ENCODE peak calls at places on chromosomes 7 and 10, in seven cellular contexts. P is Karpas-422; L is T-helper 9 cell; Y is effector CD4-positive, alpha-beta T cell; V is iris pigment epithelial cell; K is GM13977; Z is progenitor cell of endocrine pancreas. M is an unnamed sample.

GRCh38 chr7:150923191-150923590 is 54.9 kb downstream of the KCNH2 start:
- DNase-seq in P (no peak), L (no peak), Y (no peak), V (no peak), K (no peak), Z (no peak), M (no peak)

GRCh38 chr10:36018996-36019395 is 376.9 kb upstream of the FZD8 start:
- DNase-seq in P (no peak), L (no peak), Y (no peak), V (no peak), K (no peak), Z (no peak), M (no peak)

GRCh38 chr10:44779511-44779910 is 131.6 kb upstream of the TMEM72 start:
- DNase-seq in P (no peak), L (no peak), Y (no peak), V (no peak), K (no peak), Z (no peak), M (no peak)

GRCh38 chr10:81680374-81680773 is 194.6 kb upstream of the NRG3 start:
- DNase-seq in P (no peak), L (no peak), Y (no peak), V (no peak), K (no peak), Z (no peak), M (no peak)

GRCh38 chr10:114684822-114685209 is 26.7 kb upstream of the ABLIM1 start:
- DNase-seq in P (no peak), L (no peak), Y (no peak), V (peak), K (no peak), Z (no peak), M (no peak)

GRCh38 chr7:27152816-27153486 is 568 bp upstream of the HOXA3 start:
- DNase-seq in P (no peak), L (no peak), Y (no peak), V (no peak), K (no peak), Z (no peak), M (no peak)

GRCh38 chr7:145795132-145795531 is 321.5 kb upstream of the CNTNAP2 start:
- DNase-seq in P (no peak), L (no peak), Y (no peak), V (no peak), K (no peak), Z (no peak), M (no peak)

GRCh38 chr10:93752761-93753160 is 5.0 kb upstream of the LGI1 start:
- DNase-seq in P (no peak), L (no peak), Y (no peak), V (peak), K (no peak), Z (no peak), M (no peak)

GRCh38 chr7:93279541-93279940 is 47.4 kb downstream of the VPS50 start:
- DNase-seq in P (no peak), L (no peak), Y (no peak), V (peak), K (no peak), Z (no peak), M (no peak)

GRCh38 chr10:123134058-123134914 is 1.5 kb upstream of the HMX3 start:
- DNase-seq in P (no peak), L (no peak), Y (no peak), V (no peak), K (peak), Z (no peak), M (no peak)

GRCh38 chr7:25894002-25894901 is 257.7 kb upstream of the NFE2L3 start:
- DNase-seq in P (peak), L (no peak), Y (no peak), V (no peak), K (peak), Z (no peak), M (no peak)

GRCh38 chr7:133941496-133941895 is 185.6 kb upstream of the LRGUK start:
- DNase-seq in P (no peak), L (no peak), Y (no peak), V (peak), K (no peak), Z (no peak), M (no peak)

GRCh38 chr7:4725014-4725951 is 43.2 kb downstream of the FOXK1 start:
- DNase-seq in P (no peak), L (peak), Y (peak), V (peak), K (peak), Z (no peak), M (peak)

GRCh38 chr10:77943086-77943901 is 16.7 kb upstream of the DLG5 start:
- DNase-seq in P (no peak), L (no peak), Y (no peak), V (peak), K (no peak), Z (no peak), M (peak)

GRCh38 chr7:81327873-81328272 is 409.0 kb upstream of the SEMA3C start:
- DNase-seq in P (no peak), L (no peak), Y (no peak), V (no peak), K (no peak), Z (no peak), M (no peak)

GRCh38 chr7:55550838-55551537 is 21.3 kb downstream of the VOPP1 start:
- DNase-seq in P (no peak), L (no peak), Y (no peak), V (no peak), K (no peak), Z (no peak), M (no peak)

GRCh38 chr7:135192914-135193536 is 18.3 kb downstream of the WDR91 start:
- DNase-seq in P (no peak), L (no peak), Y (no peak), V (no peak), K (no peak), Z (no peak), M (no peak)

GRCh38 chr7:30116771-30117170 is 18.0 kb upstream of the MTURN start:
- DNase-seq in P (no peak), L (no peak), Y (no peak), V (peak), K (no peak), Z (no peak), M (no peak)

GRCh38 chr10:2948127-2948854 is 119.1 kb upstream of the PFKP start:
- DNase-seq in P (peak), L (no peak), Y (no peak), V (no peak), K (peak), Z (no peak), M (no peak)

GRCh38 chr7:68697821-68698280 is 900.4 kb upstream of the AUTS2 start:
- DNase-seq in P (no peak), L (no peak), Y (no peak), V (no peak), K (no peak), Z (no peak), M (no peak)

GRCh38 chr7:1289681-1290261 is 57.1 kb downstream of the UNCX start:
- DNase-seq in P (no peak), L (no peak), Y (no peak), V (peak), K (no peak), Z (no peak), M (no peak)

GRCh38 chr7:76071316-76072242 is 23.7 kb downstream of the MDH2 start:
- DNase-seq in P (no peak), L (no peak), Y (no peak), V (no peak), K (no peak), Z (no peak), M (no peak)

GRCh38 chr7:14125998-14126397 is 136.5 kb upstream of the ETV1 start:
- DNase-seq in P (no peak), L (no peak), Y (no peak), V (peak), K (no peak), Z (no peak), M (no peak)

GRCh38 chr7:108030536-108030935 is 27.6 kb upstream of the LAMB1 start:
- DNase-seq in P (no peak), L (no peak), Y (no peak), V (peak), K (no peak), Z (no peak), M (no peak)

GRCh38 chr10:33240931-33241330 is 93.5 kb downstream of the NRP1 start:
- DNase-seq in P (no peak), L (no peak), Y (no peak), V (peak), K (no peak), Z (no peak), M (no peak)

GRCh38 chr10:96457341-96457740 is 56.4 kb downstream of the TLL2 start:
- DNase-seq in P (no peak), L (no peak), Y (no peak), V (no peak), K (no peak), Z (no peak), M (no peak)

GRCh38 chr10:57992321-57993077 is 275.2 kb downstream of the IPMK start:
- DNase-seq in P (no peak), L (no peak), Y (no peak), V (peak), K (no peak), Z (no peak), M (no peak)

GRCh38 chr10:100562806-100563293 is 27.1 kb downstream of the HIF1AN start:
- DNase-seq in P (no peak), L (no peak), Y (no peak), V (peak), K (no peak), Z (no peak), M (no peak)

GRCh38 chr7:115618676-115619075 is 411.9 kb downstream of the TFEC start:
- DNase-seq in P (no peak), L (no peak), Y (no peak), V (peak), K (no peak), Z (no peak), M (no peak)

GRCh38 chr10:49844775-49845561 is 82.8 kb upstream of the OGDHL start:
- DNase-seq in P (no peak), L (no peak), Y (no peak), V (peak), K (no peak), Z (no peak), M (no peak)

GRCh38 chr10:364267-364775 is 229.1 kb downstream of the ZMYND11 start:
- DNase-seq in P (no peak), L (no peak), Y (no peak), V (no peak), K (no peak), Z (no peak), M (no peak)

GRCh38 chr7:74477188-74477587 is 23.5 kb downstream of the GTF2IRD1 start:
- DNase-seq in P (no peak), L (no peak), Y (no peak), V (no peak), K (no peak), Z (no peak), M (no peak)

M was measured in NCI-H2029 treated with DMSO at 0.1 percent for 48 hours.